ENCODE peak calls at places on chromosome X, in eight cellular contexts. C, K, L, H, P, F, Q and O are unnamed samples.

GRCh38 chrX:38149016-38149415 is 71.7 kb downstream of the SRPX start:
- DNase-seq in Q (no peak), P (no peak), H (no peak), F (no peak), K (no peak), C (no peak), L (no peak), O (no peak)

GRCh38 chrX:11567528-11568220 is 98.0 kb downstream of the ARHGAP6 start:
- DNase-seq in Q (no peak), P (no peak), F (no peak), K (no peak), H (no peak), C (no peak), L (no peak), O (no peak)

GRCh38 chrX:117376460-117376859 is 740.1 kb downstream of the KLHL13 start:
- DNase-seq in K (no peak), H (no peak), F (no peak), L (peak), Q (no peak), C (no peak), P (no peak), O (no peak)

GRCh38 chrX:43892471-43892870 is 10.2 kb upstream of the MAOB start:
- DNase-seq in L (no peak), H (no peak), K (no peak), F (no peak), Q (no peak), P (no peak), C (no peak), O (no peak)

GRCh38 chrX:84216406-84216805 is 28.4 kb upstream of the RPS6KA6 start:
- DNase-seq in C (no peak), L (no peak), Q (no peak), F (no peak), H (no peak), P (no peak), K (no peak), O (no peak)

GRCh38 chrX:100674705-100675104 is 30.7 kb downstream of the SRPX2 start:
- DNase-seq in L (no peak), K (no peak), C (peak), P (no peak), Q (no peak), F (no peak), H (no peak), O (no peak)

GRCh38 chrX:24487576-24487975 is 22.5 kb downstream of the PDK3 start:
- DNase-seq in C (no peak), H (no peak), P (no peak), L (no peak), Q (no peak), F (no peak), K (no peak), O (no peak)

GRCh38 chrX:41781500-41781899 is 57.5 kb downstream of the GPR82 start:
- DNase-seq in L (peak), K (no peak), Q (no peak), P (no peak), C (peak), F (no peak), H (no peak), O (no peak)

GRCh38 chrX:31397119-31397518 is 325.3 kb upstream of the FTHL17 start:
- DNase-seq in L (no peak), P (no peak), F (no peak), C (no peak), K (no peak), Q (no peak), H (no peak), O (no peak)

GRCh38 chrX:12974217-12974796 is 603 bp upstream of the TMSB4X start:
- DNase-seq in Q (no peak), K (no peak), F (peak), P (no peak), C (peak), H (peak), L (no peak), O (peak)

GRCh38 chrX:42028113-42028512 is 104.8 kb upstream of the CASK start:
- DNase-seq in P (no peak), C (peak), L (no peak), H (no peak), Q (no peak), K (no peak), F (no peak), O (no peak)

GRCh38 chrX:130108647-130109428 is 1.5 kb downstream of the ELF4 start:
- DNase-seq in P (no peak), C (peak), K (no peak), L (no peak), Q (no peak), H (peak), F (peak), O (peak)

GRCh38 chrX:816411-816810 is 185.8 kb downstream of the SHOX start:
- DNase-seq in K (no peak), L (no peak), H (no peak), F (no peak), Q (no peak), P (no peak), C (no peak), O (no peak)

GRCh38 chrX:37677765-37678164 is 7.8 kb upstream of the XK start:
- DNase-seq in C (no peak), Q (no peak), F (no peak), H (no peak), K (no peak), L (no peak), P (no peak), O (no peak)

GRCh38 chrX:47539860-47540259 is 21.1 kb upstream of the ARAF start:
- DNase-seq in H (no peak), L (no peak), F (no peak), Q (no peak), K (no peak), C (no peak), P (no peak), O (no peak)

GRCh38 chrX:121581885-121582284 is 534.5 kb downstream of the GLUD2 start:
- DNase-seq in P (no peak), Q (no peak), H (no peak), F (no peak), K (no peak), L (no peak), C (no peak), O (no peak)

GRCh38 chrX:106144755-106145639 is 23.1 kb upstream of the PWWP3B start:
- DNase-seq in C (no peak), P (no peak), F (no peak), L (no peak), K (no peak), Q (no peak), H (peak), O (no peak)

GRCh38 chrX:41589634-41590270 is 99.0 kb upstream of the GPR34 start:
- DNase-seq in L (no peak), H (no peak), F (no peak), Q (no peak), P (no peak), K (no peak), C (no peak), O (no peak)

GRCh38 chrX:103932133-103932532 is 30.3 kb upstream of the TMSB15B start:
- DNase-seq in K (no peak), L (no peak), C (no peak), Q (no peak), H (no peak), F (no peak), P (no peak), O (no peak)

GRCh38 chrX:54807524-54808108 is at the start of gene MAGED2:
- DNase-seq in Q (peak), C (no peak), P (peak), L (no peak), H (peak), F (peak), K (no peak), O (no peak)

GRCh38 chrX:133190877-133191738 is 27.0 kb downstream of the TFDP3 start:
- DNase-seq in H (no peak), Q (no peak), F (no peak), P (no peak), C (no peak), L (no peak), K (no peak), O (no peak)

GRCh38 chrX:102746134-102746584 is 25.6 kb downstream of the GPRASP3 start:
- DNase-seq in L (no peak), Q (no peak), C (no peak), P (no peak), F (peak), K (no peak), H (peak), O (no peak)

GRCh38 chrX:69121321-69122000 is 43.8 kb downstream of the PJA1 start:
- DNase-seq in H (no peak), L (no peak), P (no peak), F (no peak), Q (no peak), K (no peak), C (no peak), O (no peak)

GRCh38 chrX:42992199-42992943 is 214.4 kb upstream of the PPP1R2C start:
- DNase-seq in L (no peak), P (no peak), Q (no peak), F (no peak), C (no peak), K (no peak), H (no peak), O (peak)

GRCh38 chrX:133410555-133410954 is 4.7 kb downstream of the GPC4 start:
- DNase-seq in H (no peak), L (no peak), K (no peak), P (no peak), C (no peak), Q (no peak), F (no peak), O (no peak)

GRCh38 chrX:120000490-120001246 is 57.1 kb upstream of the NKAP start:
- DNase-seq in L (no peak), P (no peak), Q (no peak), H (no peak), C (no peak), F (peak), K (no peak), O (no peak)

GRCh38 chrX:120308959-120309872 is 2.0 kb downstream of the TMEM255A start:
- DNase-seq in F (peak), K (peak), H (peak), Q (peak), C (peak), P (peak), L (peak), O (no peak)

GRCh38 chrX:74449322-74449936 is 28.1 kb downstream of the SLC16A2 start:
- DNase-seq in F (no peak), H (no peak), C (no peak), Q (no peak), P (no peak), L (peak), K (no peak), O (peak)

GRCh38 chrX:65745992-65746391 is 78.5 kb downstream of the MSN start:
- DNase-seq in H (no peak), C (no peak), K (no peak), P (no peak), Q (no peak), F (no peak), L (no peak), O (no peak)

GRCh38 chrX:106039920-106040319 is 1.4 kb upstream of the SERPINA7 start:
- DNase-seq in F (no peak), Q (no peak), L (peak), H (no peak), K (no peak), C (no peak), P (no peak), O (peak)

GRCh38 chrX:78923198-78924015 is 21.8 kb upstream of the P2RY10 start:
- DNase-seq in Q (no peak), K (no peak), F (no peak), C (no peak), H (no peak), L (no peak), P (no peak), O (no peak)

GRCh38 chrX:78652971-78653822 is 5.9 kb downstream of the RTL3 start:
- DNase-seq in Q (no peak), F (no peak), K (no peak), P (no peak), L (no peak), H (no peak), C (no peak), O (peak)

GRCh38 chrX:130896026-130896425 is 7.0 kb downstream of the ENOX2 start:
- DNase-seq in L (no peak), Q (no peak), C (no peak), P (no peak), H (no peak), F (no peak), K (no peak), O (no peak)

GRCh38 chrX:57655065-57655464 is 25.0 kb downstream of the NLRP2B start:
- DNase-seq in F (no peak), C (no peak), K (no peak), H (no peak), P (no peak), L (no peak), Q (no peak), O (no peak)

GRCh38 chrX:285076-285677 is 4.0 kb downstream of the PLCXD1 start:
- DNase-seq in K (no peak), Q (no peak), F (peak), H (no peak), C (no peak), L (no peak), P (no peak), O (no peak)

GRCh38 chrX:8743126-8743732 is 11.3 kb upstream of the ANOS1 start:
- DNase-seq in C (peak), Q (peak), F (peak), L (no peak), K (no peak), P (peak), H (no peak), O (peak)

DNA sequence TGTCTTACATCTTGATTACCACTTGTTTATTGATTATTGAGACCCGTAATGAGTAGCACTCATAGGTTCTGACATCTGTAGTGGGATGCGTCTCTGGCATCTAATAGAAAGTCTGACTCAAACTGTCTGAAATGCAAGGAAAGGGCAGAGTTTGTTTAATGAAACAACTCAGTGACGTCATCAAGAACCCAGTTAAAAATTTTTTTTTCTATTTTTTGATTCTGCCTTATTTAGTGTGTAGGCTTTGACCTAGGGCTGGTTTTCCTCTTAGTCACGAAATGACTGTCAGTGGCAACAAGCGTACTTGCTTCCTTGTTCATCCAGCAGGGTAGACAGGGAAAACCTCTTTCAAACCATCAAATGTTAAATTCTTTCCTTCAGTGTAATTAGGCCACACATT is 3.1 kb upstream of the CDKL5 start:
- DNase-seq in C (no peak), Q (no peak), L (no peak), H (no peak), F (no peak), P (no peak), K (no peak), O (peak)
- H3K27ac ChIP-seq in C (no peak), Q (no peak), L (no peak), H (no peak), F (no peak), P (no peak), K (no peak), O (no peak)

DNA sequence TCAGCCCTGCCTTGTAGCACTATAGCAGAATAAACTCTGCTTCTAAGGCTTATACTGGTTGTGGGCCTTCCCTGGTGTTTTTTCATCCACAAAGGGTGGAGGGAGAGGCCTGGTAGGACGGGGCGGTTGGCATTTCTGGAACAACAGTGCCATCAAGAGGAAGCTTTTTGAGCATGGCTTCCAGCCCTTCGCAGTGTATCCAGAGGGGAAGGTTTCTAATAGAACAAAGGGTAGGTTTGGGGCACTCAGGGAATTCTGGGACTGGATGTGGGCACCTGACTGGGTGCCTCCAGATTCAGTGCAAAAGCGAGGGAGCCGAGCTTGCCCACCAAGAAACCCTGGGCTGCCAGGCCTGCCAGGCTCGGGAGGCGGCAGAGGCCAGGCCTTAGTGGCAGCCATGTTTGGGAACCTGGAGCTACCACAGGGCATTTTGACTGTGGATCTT is 229.6 kb upstream of the AGTR2 start:
- DNase-seq in P (no peak), Q (peak), C (peak), K (no peak), L (no peak), F (peak), H (no peak), O (peak)
- H3K27ac ChIP-seq in P (no peak), Q (no peak), C (no peak), K (no peak), L (no peak), F (no peak), H (no peak), O (peak)

DNA sequence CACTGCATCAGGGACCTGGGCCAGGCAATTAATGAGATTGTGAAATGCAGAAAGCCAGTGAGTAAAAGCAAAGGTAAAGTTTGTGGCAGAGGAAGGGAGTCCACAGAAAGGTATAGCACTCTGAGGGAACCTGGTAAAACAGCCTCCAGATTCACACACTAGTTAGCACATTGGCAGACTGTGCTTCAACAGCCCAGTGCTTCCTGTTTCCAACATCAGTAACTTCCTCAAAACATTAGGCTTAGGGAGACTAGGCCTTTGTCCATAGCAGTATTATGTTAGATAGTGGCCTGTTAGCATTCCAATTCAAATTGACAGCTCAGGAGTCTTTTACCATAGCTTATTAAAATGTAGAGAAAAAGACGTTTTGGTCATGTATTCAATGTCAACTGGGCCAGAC is 582.6 kb upstream of the ACTRT1 start:
- DNase-seq in C (no peak), F (no peak), P (no peak), H (no peak), K (no peak), L (no peak), Q (no peak), O (no peak)
- H3K27ac ChIP-seq in C (no peak), F (no peak), P (no peak), H (no peak), K (no peak), L (no peak), Q (no peak), O (no peak)

GRCh38 chrX:107630031-107630689 is 1.9 kb downstream of the PRPS1 start:
- DNase-seq in K (no peak), C (no peak), Q (no peak), H (no peak), L (no peak), P (no peak), F (no peak), O (no peak)
- H3K27ac ChIP-seq in K (no peak), C (no peak), Q (no peak), H (no peak), L (no peak), P (no peak), F (no peak), O (no peak)

DNA sequence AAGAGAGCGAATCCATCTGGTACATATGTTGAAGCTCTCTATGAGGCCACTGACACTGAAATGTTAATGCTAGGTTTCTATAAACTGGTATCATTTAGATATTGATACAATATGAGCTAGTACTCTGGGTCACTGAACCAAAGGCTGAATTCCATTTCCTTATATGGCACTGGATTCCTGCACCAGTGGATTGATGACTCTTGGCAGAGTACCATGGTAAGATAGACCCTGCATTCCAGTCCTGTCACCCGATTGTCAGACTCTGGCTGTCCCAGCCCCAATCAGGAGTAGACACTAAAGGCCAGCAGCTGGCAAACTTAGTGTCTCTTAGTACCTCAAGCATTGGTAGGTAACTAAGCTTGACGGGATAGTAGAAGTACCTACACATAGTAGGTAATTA is 44.0 kb upstream of the EOLA2 start:
- DNase-seq in H (no peak), P (no peak), F (no peak), K (no peak), L (no peak), Q (no peak), C (no peak), O (no peak)
- H3K27ac ChIP-seq in H (no peak), P (no peak), F (no peak), K (no peak), L (no peak), Q (no peak), C (no peak), O (no peak)

DNA sequence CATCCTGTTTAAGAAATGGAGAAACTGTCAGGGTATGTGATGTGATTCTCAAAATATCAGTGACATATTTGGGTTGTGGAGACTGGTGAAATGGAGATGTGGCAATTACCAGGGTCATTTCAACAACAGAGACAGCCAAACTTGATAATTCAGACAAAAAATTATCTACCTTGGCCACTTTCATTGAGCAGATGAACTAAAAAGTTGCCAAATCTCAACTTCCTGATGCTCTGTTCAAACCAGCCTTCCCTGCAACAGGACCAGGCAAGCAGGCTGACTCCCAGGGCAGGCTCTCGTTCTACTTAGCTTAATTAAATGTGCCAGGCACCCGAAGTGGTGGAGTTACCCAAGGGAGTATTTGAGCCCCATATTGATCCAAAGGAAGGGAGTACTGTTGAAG is 199.6 kb downstream of the AFF2 start:
- DNase-seq in F (no peak), Q (no peak), L (no peak), P (no peak), K (no peak), C (no peak), H (no peak), O (no peak)
- H3K27ac ChIP-seq in F (no peak), Q (no peak), L (no peak), P (no peak), K (no peak), C (peak), H (no peak), O (no peak)

DNA sequence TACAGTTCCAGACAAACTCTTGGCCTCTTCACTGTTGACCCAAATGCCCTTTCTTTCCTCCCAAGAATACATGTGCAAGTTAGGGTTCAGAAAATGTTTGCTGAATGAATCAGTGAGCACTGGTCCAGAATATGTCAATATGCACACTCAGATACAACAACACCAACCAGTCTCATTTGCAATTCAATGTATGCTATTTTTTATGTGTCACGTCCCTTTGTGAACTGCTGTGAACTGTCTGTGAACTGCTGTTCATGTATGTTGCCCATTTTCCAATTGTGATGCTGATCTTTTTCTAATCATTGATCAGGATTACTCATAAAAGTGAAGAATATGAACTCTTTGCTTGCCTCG is 17.8 kb downstream of the GAB3 start:
- DNase-seq in C (no peak), F (no peak), P (no peak), Q (no peak), H (no peak), L (no peak), K (no peak), O (no peak)
- H3K27ac ChIP-seq in C (no peak), F (no peak), P (no peak), Q (peak), H (peak), L (no peak), K (peak), O (no peak)

GRCh38 chrX:49177338-49177833 is 5.7 kb downstream of the PLP2 start:
- DNase-seq in L (no peak), C (no peak), K (no peak), F (no peak), Q (no peak), P (no peak), H (no peak), O (no peak)
- H3K27ac ChIP-seq in L (peak), C (no peak), K (peak), F (no peak), Q (no peak), P (no peak), H (peak), O (no peak)